ENCODE peak calls at places on chromosomes 6 and 20, in seven cellular contexts. I is T follicular helper cell, M is gastrocnemius medialis, V is COR-L47, X is occipital lobe, P is cardiac fibroblast, U is NCI-H1105. A is an unnamed sample.

GRCh38 chr6:158024566-158025297 is 43.1 kb downstream of the SYNJ2 start:
- DNase-seq in I (no peak), M (no peak), V (no peak), X (no peak), P (no peak), U (no peak), A (no peak)

GRCh38 chr20:32134026-32134425 is 24.5 kb downstream of the TM9SF4 start:
- DNase-seq in I (no peak), M (no peak), V (no peak), X (no peak), P (no peak), U (no peak), A (no peak)

GRCh38 chr6:45661667-45662066 is 283.9 kb upstream of the SUPT3H start:
- DNase-seq in I (no peak), M (no peak), V (no peak), X (no peak), P (peak), U (no peak), A (no peak)

GRCh38 chr20:41508335-41508734 is 109.8 kb downstream of the CHD6 start:
- DNase-seq in I (no peak), M (no peak), V (no peak), X (no peak), P (no peak), U (no peak), A (no peak)

GRCh38 chr20:51127713-51128112 is 104.8 kb upstream of the KCNG1 start:
- DNase-seq in I (no peak), M (no peak), V (no peak), X (no peak), P (no peak), U (no peak), A (no peak)

GRCh38 chr6:109869398-109870165 is 108.5 kb upstream of the GPR6 start:
- DNase-seq in I (no peak), M (no peak), V (no peak), X (peak), P (peak), U (no peak), A (no peak)

GRCh38 chr20:21125072-21125848 is 622 bp upstream of the KIZ start:
- DNase-seq in I (no peak), M (no peak), V (peak), X (peak), P (peak), U (peak), A (peak)

GRCh38 chr20:32682508-32682987 is 8.8 kb upstream of the C20orf203 start:
- DNase-seq in I (no peak), M (no peak), V (no peak), X (no peak), P (no peak), U (no peak), A (no peak)

GRCh38 chr6:35496851-35497570 is at the start of gene TEAD3:
- DNase-seq in I (peak), M (peak), V (no peak), X (no peak), P (peak), U (peak), A (no peak)

GRCh38 chr6:13466304-13467215 is 20.8 kb downstream of the GFOD1 start:
- DNase-seq in I (no peak), M (no peak), V (no peak), X (no peak), P (no peak), U (no peak), A (no peak)

GRCh38 chr6:46996860-46997641 is 45.1 kb downstream of the ADGRF1 start:
- DNase-seq in I (no peak), M (no peak), V (no peak), X (no peak), P (no peak), U (no peak), A (no peak)

GRCh38 chr6:161374971-161375873 is 101.4 kb upstream of the AGPAT4 start:
- DNase-seq in I (no peak), M (peak), V (no peak), X (peak), P (peak), U (peak), A (peak)

GRCh38 chr6:69729870-69730449 is 66.8 kb downstream of the LMBRD1 start:
- DNase-seq in I (no peak), M (no peak), V (no peak), X (no peak), P (peak), U (peak), A (peak)